ENCODE peak calls at places on chromosomes 11 and 22, in ten cellular contexts. One of them, this sample, is unnamed.
A peak's percentile ranks its signal among the peaks of the same experiment; 100 is the strongest.

GRCh38 chr11:61791737-61792309 is 576 bp downstream of the TMEM258 start:
- DNase-seq in colonic mucosa: peak; percentile 68
- DNase-seq in HepG2: peak; percentile 83
- DNase-seq in fibroblast of lung: peak; percentile 91
- DNase-seq in HCT116: peak; percentile 63
- DNase-seq in IMR-90: peak; percentile 95
- DNase-seq in neuronal stem cell: peak; percentile 66
- DNase-seq in endothelial cell of umbilical vein: peak; percentile 95
- DNase-seq in astrocyte: peak; percentile 86
- DNase-seq in K562: peak; percentile 58
- DNase-seq in this sample: peak; percentile 97

GRCh38 chr11:68266936-68267880 is 4.6 kb downstream of the C11orf24 start:
- DNase-seq in fibroblast of lung: no peak
- DNase-seq in IMR-90: peak; percentile 17
- DNase-seq in HepG2: no peak
- DNase-seq in neuronal stem cell: no peak
- DNase-seq in astrocyte: no peak
- DNase-seq in K562: no peak
- DNase-seq in endothelial cell of umbilical vein: no peak
- DNase-seq in colonic mucosa: no peak
- DNase-seq in HCT116: no peak
- DNase-seq in this sample: no peak

GRCh38 chr22:47282366-47282765 is 519.9 kb downstream of the TBC1D22A start:
- DNase-seq in IMR-90: no peak
- DNase-seq in colonic mucosa: no peak
- DNase-seq in fibroblast of lung: no peak
- DNase-seq in endothelial cell of umbilical vein: no peak
- DNase-seq in neuronal stem cell: no peak
- DNase-seq in HepG2: no peak
- DNase-seq in HCT116: no peak
- DNase-seq in astrocyte: no peak
- DNase-seq in K562: no peak
- DNase-seq in this sample: no peak

GRCh38 chr11:22875869-22876473 is 15.7 kb upstream of the CCDC179 start:
- DNase-seq in IMR-90: peak; percentile 89
- DNase-seq in astrocyte: peak; percentile 64
- DNase-seq in neuronal stem cell: peak; percentile 74
- DNase-seq in fibroblast of lung: peak; percentile 75
- DNase-seq in colonic mucosa: peak; percentile 83
- DNase-seq in endothelial cell of umbilical vein: peak; percentile 89
- DNase-seq in HepG2: peak; percentile 85
- DNase-seq in HCT116: peak; percentile 80
- DNase-seq in K562: peak; percentile 66
- DNase-seq in this sample: peak; percentile 98

GRCh38 chr11:103364687-103365086 is 255.5 kb downstream of the DYNC2H1 start:
- DNase-seq in neuronal stem cell: no peak
- DNase-seq in astrocyte: peak; percentile 14
- DNase-seq in HepG2: no peak
- DNase-seq in HCT116: no peak
- DNase-seq in endothelial cell of umbilical vein: no peak
- DNase-seq in K562: no peak
- DNase-seq in IMR-90: peak; percentile 16
- DNase-seq in colonic mucosa: no peak
- DNase-seq in fibroblast of lung: peak; percentile 34
- DNase-seq in this sample: no peak

GRCh38 chr11:111645657-111646316 is 43.5 kb downstream of the SIK2 start:
- DNase-seq in endothelial cell of umbilical vein: no peak
- DNase-seq in astrocyte: no peak
- DNase-seq in HCT116: no peak
- DNase-seq in colonic mucosa: no peak
- DNase-seq in neuronal stem cell: no peak
- DNase-seq in K562: no peak
- DNase-seq in HepG2: no peak
- DNase-seq in fibroblast of lung: no peak
- DNase-seq in IMR-90: no peak
- DNase-seq in this sample: no peak

GRCh38 chr22:37304595-37305343 is 22.5 kb downstream of the CYTH4 start:
- DNase-seq in astrocyte: peak; percentile 63
- DNase-seq in fibroblast of lung: peak; percentile 71
- DNase-seq in IMR-90: peak; percentile 69
- DNase-seq in HCT116: no peak
- DNase-seq in neuronal stem cell: no peak
- DNase-seq in endothelial cell of umbilical vein: peak; percentile 34
- DNase-seq in K562: peak; percentile 32
- DNase-seq in HepG2: peak; percentile 22
- DNase-seq in colonic mucosa: no peak
- DNase-seq in this sample: peak; percentile 27

GRCh38 chr11:44427432-44427831 is 117.5 kb upstream of the ALX4 start:
- DNase-seq in K562: peak; percentile 77
- DNase-seq in IMR-90: no peak
- DNase-seq in fibroblast of lung: no peak
- DNase-seq in endothelial cell of umbilical vein: no peak
- DNase-seq in HCT116: no peak
- DNase-seq in colonic mucosa: peak; percentile 18
- DNase-seq in neuronal stem cell: no peak
- DNase-seq in HepG2: no peak
- DNase-seq in astrocyte: no peak
- DNase-seq in this sample: no peak

GRCh38 chr11:47896199-47896598 is 48.0 kb upstream of the NUP160 start:
- DNase-seq in endothelial cell of umbilical vein: no peak
- DNase-seq in colonic mucosa: no peak
- DNase-seq in HepG2: no peak
- DNase-seq in fibroblast of lung: no peak
- DNase-seq in K562: no peak
- DNase-seq in neuronal stem cell: no peak
- DNase-seq in astrocyte: no peak
- DNase-seq in HCT116: no peak
- DNase-seq in IMR-90: no peak
- DNase-seq in this sample: no peak

GRCh38 chr11:28983780-28984179 is 875.6 kb downstream of the METTL15 start:
- DNase-seq in HCT116: no peak
- DNase-seq in astrocyte: no peak
- DNase-seq in K562: no peak
- DNase-seq in fibroblast of lung: no peak
- DNase-seq in HepG2: no peak
- DNase-seq in colonic mucosa: no peak
- DNase-seq in IMR-90: no peak
- DNase-seq in neuronal stem cell: no peak
- DNase-seq in endothelial cell of umbilical vein: no peak
- DNase-seq in this sample: no peak

GRCh38 chr22:50542416-50542927 is 3.2 kb upstream of the KLHDC7B start:
- DNase-seq in K562: no peak
- DNase-seq in endothelial cell of umbilical vein: no peak
- DNase-seq in IMR-90: no peak
- DNase-seq in fibroblast of lung: no peak
- DNase-seq in HepG2: no peak
- DNase-seq in astrocyte: no peak
- DNase-seq in HCT116: no peak
- DNase-seq in neuronal stem cell: no peak
- DNase-seq in colonic mucosa: no peak
- DNase-seq in this sample: no peak

GRCh38 chr11:18225906-18226305 is 10.7 kb downstream of the SAA4 start:
- DNase-seq in astrocyte: no peak
- DNase-seq in K562: no peak
- DNase-seq in IMR-90: no peak
- DNase-seq in endothelial cell of umbilical vein: no peak
- DNase-seq in HCT116: no peak
- DNase-seq in colonic mucosa: no peak
- DNase-seq in fibroblast of lung: no peak
- DNase-seq in HepG2: no peak
- DNase-seq in neuronal stem cell: no peak
- DNase-seq in this sample: no peak

GRCh38 chr11:77471520-77472234 is 2.2 kb downstream of the PAK1 start:
- DNase-seq in IMR-90: no peak
- DNase-seq in endothelial cell of umbilical vein: no peak
- DNase-seq in HepG2: peak; percentile 33
- DNase-seq in fibroblast of lung: no peak
- DNase-seq in HCT116: no peak
- DNase-seq in astrocyte: no peak
- DNase-seq in neuronal stem cell: no peak
- DNase-seq in K562: peak; percentile 11
- DNase-seq in colonic mucosa: peak; percentile 91
- DNase-seq in this sample: peak; percentile 8

GRCh38 chr11:60953781-60954180 is 1.8 kb upstream of the SLC15A3 start:
- DNase-seq in astrocyte: peak; percentile 12
- DNase-seq in HCT116: no peak
- DNase-seq in K562: no peak
- DNase-seq in HepG2: no peak
- DNase-seq in endothelial cell of umbilical vein: peak; percentile 29
- DNase-seq in fibroblast of lung: peak; percentile 26
- DNase-seq in colonic mucosa: no peak
- DNase-seq in IMR-90: peak; percentile 44
- DNase-seq in neuronal stem cell: no peak
- DNase-seq in this sample: no peak

GRCh38 chr11:35327829-35328228 is 91.5 kb downstream of the SLC1A2 start:
- DNase-seq in HepG2: no peak
- DNase-seq in neuronal stem cell: no peak
- DNase-seq in colonic mucosa: no peak
- DNase-seq in astrocyte: no peak
- DNase-seq in HCT116: no peak
- DNase-seq in fibroblast of lung: no peak
- DNase-seq in K562: no peak
- DNase-seq in endothelial cell of umbilical vein: no peak
- DNase-seq in IMR-90: no peak
- DNase-seq in this sample: no peak

GRCh38 chr11:35334385-35335090 is 84.8 kb downstream of the SLC1A2 start:
- DNase-seq in IMR-90: no peak
- DNase-seq in HepG2: no peak
- DNase-seq in astrocyte: no peak
- DNase-seq in colonic mucosa: no peak
- DNase-seq in endothelial cell of umbilical vein: no peak
- DNase-seq in HCT116: no peak
- DNase-seq in K562: no peak
- DNase-seq in fibroblast of lung: no peak
- DNase-seq in neuronal stem cell: no peak
- DNase-seq in this sample: no peak

GRCh38 chr11:35330156-35330889 is 89.0 kb downstream of the SLC1A2 start:
- DNase-seq in endothelial cell of umbilical vein: no peak
- DNase-seq in K562: no peak
- DNase-seq in IMR-90: no peak
- DNase-seq in astrocyte: no peak
- DNase-seq in HepG2: no peak
- DNase-seq in HCT116: no peak
- DNase-seq in fibroblast of lung: no peak
- DNase-seq in colonic mucosa: no peak
- DNase-seq in neuronal stem cell: no peak
- DNase-seq in this sample: no peak

GRCh38 chr11:35332524-35332923 is 86.8 kb downstream of the SLC1A2 start:
- DNase-seq in HCT116: no peak
- DNase-seq in HepG2: no peak
- DNase-seq in K562: no peak
- DNase-seq in fibroblast of lung: no peak
- DNase-seq in astrocyte: no peak
- DNase-seq in IMR-90: no peak
- DNase-seq in colonic mucosa: no peak
- DNase-seq in endothelial cell of umbilical vein: no peak
- DNase-seq in neuronal stem cell: no peak
- DNase-seq in this sample: no peak

GRCh38 chr11:35330924-35331323 is 88.4 kb downstream of the SLC1A2 start:
- DNase-seq in fibroblast of lung: no peak
- DNase-seq in K562: no peak
- DNase-seq in colonic mucosa: no peak
- DNase-seq in endothelial cell of umbilical vein: no peak
- DNase-seq in HCT116: no peak
- DNase-seq in neuronal stem cell: no peak
- DNase-seq in HepG2: no peak
- DNase-seq in IMR-90: no peak
- DNase-seq in astrocyte: no peak
- DNase-seq in this sample: no peak
- H3K9ac ChIP-seq in fibroblast of lung: no peak overlapping the region
- H3K9ac ChIP-seq in K562: no peak overlapping the region
- H3K9ac ChIP-seq in colonic mucosa: no peak overlapping the region
- H3K9ac ChIP-seq in endothelial cell of umbilical vein: no peak overlapping the region
- H3K9ac ChIP-seq in HCT116: no peak overlapping the region
- H3K9ac ChIP-seq in neuronal stem cell: no peak overlapping the region
- H3K9ac ChIP-seq in HepG2: no peak overlapping the region
- H3K9ac ChIP-seq in IMR-90: no peak overlapping the region
- H3K9ac ChIP-seq in astrocyte: no peak overlapping the region
- H3K9ac ChIP-seq in this sample: no peak overlapping the region

DNA sequence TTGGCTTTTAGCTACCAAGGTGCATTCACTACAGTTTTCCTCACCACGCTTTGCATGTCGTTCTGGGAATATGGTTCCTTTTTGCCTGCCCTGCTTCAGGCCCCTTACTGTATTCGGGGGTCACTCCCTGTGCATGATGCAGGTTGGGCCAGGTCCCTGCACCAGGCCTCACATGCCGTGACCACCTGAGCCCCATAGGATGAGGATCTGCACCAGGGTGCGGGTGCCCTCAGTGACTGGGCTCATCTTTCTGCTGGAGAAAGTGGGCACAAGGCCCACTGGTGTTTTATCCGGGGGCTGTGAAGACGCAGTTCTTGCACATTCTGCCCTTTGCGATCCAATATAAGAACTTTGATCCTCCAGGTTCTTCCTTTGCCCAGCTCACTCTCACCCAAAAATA is 45.7 kb upstream of the CABP7 start:
- DNase-seq in HCT116: no peak
- DNase-seq in HepG2: no peak
- DNase-seq in neuronal stem cell: no peak
- DNase-seq in astrocyte: no peak
- DNase-seq in IMR-90: no peak
- DNase-seq in K562: no peak
- DNase-seq in endothelial cell of umbilical vein: no peak
- DNase-seq in colonic mucosa: no peak
- DNase-seq in fibroblast of lung: no peak
- DNase-seq in this sample: no peak
- H3K9me3 ChIP-seq in HCT116: no peaks in the 10 kb centered on the region
- H3K9me3 ChIP-seq in HepG2: no peaks in the 10 kb centered on the region
- H3K9me3 ChIP-seq in neuronal stem cell: no peaks in the 10 kb centered on the region
- H3K9me3 ChIP-seq in astrocyte: no peaks in the 10 kb centered on the region
- H3K9me3 ChIP-seq in IMR-90: no peaks in the 10 kb centered on the region
- H3K9me3 ChIP-seq in K562: no peaks in the 10 kb centered on the region
- H3K9me3 ChIP-seq in endothelial cell of umbilical vein: no peaks in the 10 kb centered on the region
- H3K9me3 ChIP-seq in colonic mucosa: no peaks in the 10 kb centered on the region
- H3K9me3 ChIP-seq in fibroblast of lung: no peaks in the 10 kb centered on the region
- H3K9me3 ChIP-seq in this sample: no peaks in the 10 kb centered on the region

GRCh38 chr22:33299245-33299956 is 241.2 kb upstream of the SYN3 start:
- DNase-seq in K562: no peak
- DNase-seq in IMR-90: no peak
- DNase-seq in HCT116: no peak
- DNase-seq in astrocyte: no peak
- DNase-seq in HepG2: no peak
- DNase-seq in neuronal stem cell: no peak
- DNase-seq in endothelial cell of umbilical vein: no peak
- DNase-seq in fibroblast of lung: no peak
- DNase-seq in colonic mucosa: no peak
- DNase-seq in this sample: no peak
- H3K9ac ChIP-seq in K562: no peak overlapping the region
- H3K9ac ChIP-seq in IMR-90: no peak overlapping the region
- H3K9ac ChIP-seq in HCT116: no peak overlapping the region
- H3K9ac ChIP-seq in astrocyte: no peak overlapping the region
- H3K9ac ChIP-seq in HepG2: no peak overlapping the region
- H3K9ac ChIP-seq in neuronal stem cell: no peak overlapping the region
- H3K9ac ChIP-seq in endothelial cell of umbilical vein: no peak overlapping the region
- H3K9ac ChIP-seq in fibroblast of lung: no peak overlapping the region
- H3K9ac ChIP-seq in colonic mucosa: no peak overlapping the region
- H3K9ac ChIP-seq in this sample: no peak overlapping the region

DNA sequence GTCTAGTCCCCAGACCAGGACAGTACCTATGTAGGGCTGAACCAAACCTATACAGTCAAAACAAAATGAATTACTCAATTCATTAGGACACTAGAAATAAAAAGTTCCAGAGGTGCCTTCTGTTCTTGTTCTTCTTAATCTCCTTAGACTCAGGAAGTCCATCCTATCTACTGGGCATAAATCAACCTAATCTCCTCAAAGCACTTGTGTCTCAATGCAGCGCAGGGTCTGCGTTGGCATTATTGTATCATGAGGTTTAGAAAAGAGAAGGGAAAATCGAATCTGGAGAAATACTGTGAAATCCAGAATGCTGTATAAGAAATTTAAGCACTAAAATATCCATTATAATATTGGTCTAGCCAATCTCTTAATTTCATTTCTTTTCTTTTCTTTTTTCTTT is 2.4 kb upstream of the OR10V1 start:
- DNase-seq in colonic mucosa: no peak
- DNase-seq in HepG2: no peak
- DNase-seq in HCT116: no peak
- DNase-seq in IMR-90: no peak
- DNase-seq in fibroblast of lung: no peak
- DNase-seq in astrocyte: no peak
- DNase-seq in endothelial cell of umbilical vein: no peak
- DNase-seq in K562: no peak
- DNase-seq in neuronal stem cell: no peak
- DNase-seq in this sample: no peak
- H3K9me3 ChIP-seq in colonic mucosa: no peaks in the 10 kb centered on the region
- H3K9me3 ChIP-seq in HepG2: no peaks in the 10 kb centered on the region
- H3K9me3 ChIP-seq in HCT116: no peaks in the 10 kb centered on the region
- H3K9me3 ChIP-seq in IMR-90: no peaks in the 10 kb centered on the region
- H3K9me3 ChIP-seq in fibroblast of lung: no peaks in the 10 kb centered on the region
- H3K9me3 ChIP-seq in astrocyte: no peaks in the 10 kb centered on the region
- H3K9me3 ChIP-seq in endothelial cell of umbilical vein: no peaks in the 10 kb centered on the region
- H3K9me3 ChIP-seq in K562: no peaks in the 10 kb centered on the region
- H3K9me3 ChIP-seq in neuronal stem cell: no peaks in the 10 kb centered on the region
- H3K9me3 ChIP-seq in this sample: no peaks in the 10 kb centered on the region

This sample was measured in adipocyte.